ENCODE peak calls at places on chromosomes 11 and 22, in four cellular contexts. D is WERI-Rb-1, N is BE2C, A is heart left ventricle. C is an unnamed sample. For H3K27me3 and H3K9me3, the result is how much of the 10 kb centered on the place peaks cover.

GRCh38 chr22:37201066-37201820 is 11.0 kb downstream of the SSTR3 start:
- DNase-seq in D (no peak), A (no peak), N (no peak), C (no peak)

GRCh38 chr11:47408598-47409439 is 429 bp downstream of the SLC39A13 start:
- DNase-seq in D (no peak), A (no peak), N (peak), C (peak)

GRCh38 chr11:44463751-44464150 is 101.7 kb upstream of the CD82 start:
- DNase-seq in A (no peak), N (no peak), D (no peak), C (no peak)

GRCh38 chr11:40054631-40055030 is 1404.8 kb downstream of the LRRC4C start:
- DNase-seq in A (no peak), N (no peak), D (no peak), C (no peak)

GRCh38 chr22:36736701-36737320 is 33.3 kb upstream of the CACNG2 start:
- DNase-seq in A (no peak), N (no peak), D (no peak), C (no peak)

GRCh38 chr11:36333897-36334296 is 37.8 kb downstream of the PRR5L start:
- DNase-seq in A (no peak), D (no peak), N (peak), C (peak)

GRCh38 chr11:45079943-45080719 is 66.3 kb upstream of the PRDM11 start:
- DNase-seq in N (no peak), A (peak), D (peak), C (no peak)

GRCh38 chr11:35615911-35616900 is 2.1 kb upstream of the FJX1 start:
- DNase-seq in D (no peak), N (no peak), A (no peak), C (no peak)

GRCh38 chr11:14413307-14414072 is 54.5 kb upstream of the RRAS2 start:
- DNase-seq in D (no peak), A (peak), N (no peak), C (peak)

GRCh38 chr11:76207642-76208378 is 1.5 kb upstream of the WNT11 start:
- DNase-seq in D (peak), N (peak), A (peak), C (peak)

GRCh38 chr11:61274084-61274483 is 21.0 kb downstream of the VWCE start:
- DNase-seq in A (no peak), N (no peak), D (no peak), C (no peak)

GRCh38 chr11:71329731-71330130 is 77.4 kb upstream of the SHANK2 start:
- DNase-seq in N (no peak), A (no peak), D (no peak), C (no peak)

DNA sequence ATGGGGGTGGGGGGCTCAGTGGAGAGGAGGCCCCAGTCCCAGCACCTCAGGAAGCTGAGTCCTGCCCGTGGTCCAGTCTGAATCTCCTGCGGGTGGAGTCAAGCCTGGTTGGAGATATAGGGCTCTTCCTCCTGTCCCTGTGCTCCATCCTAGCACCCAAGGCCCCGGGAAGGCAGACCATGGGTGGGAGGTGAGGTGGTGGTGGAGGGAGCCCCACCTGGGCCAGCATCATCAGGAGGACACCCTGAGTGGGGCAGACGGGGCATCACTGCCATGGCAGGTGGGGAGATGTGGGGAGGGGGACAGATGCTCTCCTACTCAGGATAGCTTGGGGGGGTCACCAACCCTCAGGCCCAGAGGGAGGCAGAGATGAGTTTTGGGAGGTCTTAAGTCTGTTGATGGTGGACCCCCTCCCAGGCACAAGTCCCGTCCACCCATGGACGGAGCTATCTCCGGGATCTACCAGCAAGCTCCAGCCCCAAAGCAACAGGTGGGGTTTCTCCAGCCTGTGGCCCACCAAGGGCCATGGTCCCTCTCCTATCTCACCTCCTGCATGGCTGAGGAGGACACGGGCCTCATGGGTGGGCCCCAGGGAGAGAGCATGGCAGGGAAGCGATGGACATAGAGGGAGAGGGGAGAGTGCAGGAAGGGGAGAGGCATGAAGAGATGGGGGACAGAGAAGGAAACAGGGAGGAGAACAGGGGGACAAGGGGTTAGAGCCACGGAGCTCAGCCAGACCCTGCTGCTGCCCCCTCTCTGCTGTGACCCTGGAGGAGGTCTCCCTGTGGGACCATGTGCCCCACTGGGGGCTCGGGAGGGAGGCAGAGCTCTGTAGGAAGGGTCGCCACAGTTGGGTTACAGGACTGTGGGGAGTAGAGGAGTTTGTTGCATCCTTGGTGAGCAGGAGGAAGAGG is 1.3 kb downstream of the MRGPRE start:
- DNase-seq in A (no peak), N (no peak), D (no peak), C (no peak)
- H3K27me3 ChIP-seq in A (under half), N (under half), D (under half), C (under half)

DNA sequence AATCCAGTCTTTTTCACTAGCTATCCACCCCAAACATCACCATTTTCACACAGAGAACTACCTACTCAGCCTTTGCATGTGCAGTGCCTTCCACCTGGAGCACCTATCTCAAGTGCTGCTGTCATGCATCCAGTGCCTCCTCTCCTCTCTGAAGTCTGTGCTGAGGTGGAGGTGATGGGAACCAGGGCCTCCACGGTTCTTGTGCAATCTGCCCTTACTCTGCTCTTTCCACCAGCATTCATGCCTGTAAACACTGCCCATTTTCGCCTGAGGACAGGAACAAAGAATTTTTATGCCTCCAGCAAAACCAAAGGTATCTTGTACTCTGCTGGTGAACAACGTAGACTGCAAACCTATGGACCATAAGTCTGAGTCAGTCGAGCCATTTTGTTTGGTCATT is 27.0 kb downstream of the PITPNB start:
- DNase-seq in A (no peak), N (no peak), D (no peak), C (no peak)
- H3K9me3 ChIP-seq in A (under half), N (under half), D (under half), C (under half)

GRCh38 chr11:8261921-8262551 is 1.6 kb downstream of the LMO1 start:
- DNase-seq in A (no peak), D (no peak), N (no peak), C (no peak)
- H3K4me3 ChIP-seq in A (peak), D (peak), N (peak), C (peak)

GRCh38 chr11:120906752-120907151 is 117.2 kb upstream of the TBCEL start:
- DNase-seq in D (peak), N (no peak), A (no peak), C (no peak)

GRCh38 chr11:120907971-120908370 is 115.9 kb upstream of the TBCEL start:
- DNase-seq in A (no peak), N (no peak), D (no peak), C (no peak)

GRCh38 chr11:120900642-120901041 is 123.3 kb upstream of the TBCEL start:
- DNase-seq in D (no peak), A (no peak), N (no peak), C (no peak)

GRCh38 chr11:120904116-120904515 is 119.8 kb upstream of the TBCEL start:
- DNase-seq in N (no peak), D (no peak), A (no peak), C (no peak)

GRCh38 chr11:120903686-120904085 is 120.2 kb upstream of the TBCEL start:
- DNase-seq in A (no peak), D (no peak), N (no peak), C (no peak)
- H3K27me3 ChIP-seq in A (under half), D (under half), N (under half), C (under half)